ENCODE peak calls at places on chromosomes 7 and 10, in eight cellular contexts. Q is GM23338, R is hepatocyte, D is PC-3, W is HCT116, V is neural progenitor cell, I is OCI-LY7, X is SK-N-SH. T is an unnamed sample.

GRCh38 chr7:129240119-129240815 is 15.4 kb downstream of the AHCYL2 start:
- DNase-seq in D (no peak), V (peak; percentile 16), I (no peak), W (no peak), X (no peak), Q (no peak), R (no peak), T (no peak)

GRCh38 chr7:7323352-7323751 is 141.0 kb downstream of the C1GALT1 start:
- DNase-seq in W (no peak), X (no peak), D (peak; percentile 21), Q (no peak), R (no peak), V (no peak), I (no peak), T (no peak)

GRCh38 chr10:31126593-31126992 is 94.9 kb upstream of the ZNF438 start:
- DNase-seq in W (no peak), R (no peak), I (no peak), V (no peak), Q (no peak), X (no peak), D (no peak), T (no peak)

GRCh38 chr10:13099144-13099665 is 758 bp upstream of the OPTN start:
- DNase-seq in Q (peak; percentile 93), D (peak; percentile 35), V (peak; percentile 87), R (peak; percentile 84), I (peak; percentile 50), X (peak; percentile 74), W (peak; percentile 54), T (peak; percentile 68)

GRCh38 chr7:30927559-30927958 is 15.9 kb downstream of the AQP1 start:
- DNase-seq in D (no peak), X (peak; percentile 6), W (no peak), Q (no peak), R (no peak), V (no peak), I (no peak), T (no peak)

GRCh38 chr10:70374775-70375614 is 7.4 kb downstream of the LRRC20 start:
- DNase-seq in W (no peak), Q (no peak), V (no peak), D (no peak), I (no peak), X (no peak), R (no peak), T (no peak)

GRCh38 chr7:132185150-132185549 is 391.1 kb downstream of the PLXNA4 start:
- DNase-seq in W (no peak), V (no peak), D (no peak), X (no peak), R (no peak), Q (no peak), I (no peak), T (no peak)

GRCh38 chr10:51789903-51790302 is 90.5 kb upstream of the CSTF2T start:
- DNase-seq in Q (no peak), X (no peak), D (no peak), R (no peak), W (no peak), V (no peak), I (no peak), T (no peak)

GRCh38 chr10:62082729-62083412 is 181.4 kb downstream of the ARID5B start:
- DNase-seq in W (no peak), R (no peak), Q (no peak), V (no peak), X (no peak), D (peak; percentile 69), I (peak; percentile 73), T (no peak)

GRCh38 chr10:21523557-21524008 is 1.9 kb downstream of the SKIDA1 start:
- DNase-seq in W (no peak), I (no peak), X (no peak), D (no peak), Q (no peak), V (peak; percentile 63), R (peak; percentile 60), T (no peak)

GRCh38 chr7:150992051-150992640 is 1.3 kb downstream of the NOS3 start:
- DNase-seq in Q (no peak), D (no peak), X (peak; percentile 17), W (no peak), R (no peak), V (no peak), I (no peak), T (no peak)

GRCh38 chr10:63666836-63667383 is 145.7 kb downstream of the REEP3 start:
- DNase-seq in R (no peak), W (no peak), D (peak; percentile 96), I (no peak), V (no peak), X (no peak), Q (no peak), T (no peak)

GRCh38 chr7:69922011-69922803 is 323.9 kb downstream of the AUTS2 start:
- DNase-seq in W (no peak), V (no peak), X (no peak), I (no peak), Q (no peak), D (no peak), R (peak; percentile 50), T (no peak)

GRCh38 chr10:87733081-87733480 is 73.4 kb downstream of the PAPSS2 start:
- DNase-seq in Q (no peak), I (no peak), R (no peak), V (no peak), D (no peak), X (no peak), W (no peak), T (no peak)

GRCh38 chr7:106018566-106019338 is 55.7 kb downstream of the CDHR3 start:
- DNase-seq in X (no peak), Q (no peak), D (no peak), I (no peak), R (no peak), W (no peak), V (no peak), T (no peak)

GRCh38 chr7:124919841-124920240 is 9.8 kb downstream of the POT1 start:
- DNase-seq in D (peak; percentile 47), V (no peak), R (no peak), I (no peak), W (no peak), X (no peak), Q (no peak), T (no peak)

GRCh38 chr10:127424594-127425264 is 124.4 kb upstream of the NPS start:
- DNase-seq in R (no peak), X (peak; percentile 80), D (no peak), W (no peak), V (no peak), Q (no peak), I (no peak), T (no peak)

GRCh38 chr7:107972075-107972482 is 30.9 kb downstream of the LAMB1 start:
- DNase-seq in I (no peak), X (peak; percentile 50), Q (no peak), W (no peak), V (no peak), D (no peak), R (peak; percentile 71), T (no peak)

DNA sequence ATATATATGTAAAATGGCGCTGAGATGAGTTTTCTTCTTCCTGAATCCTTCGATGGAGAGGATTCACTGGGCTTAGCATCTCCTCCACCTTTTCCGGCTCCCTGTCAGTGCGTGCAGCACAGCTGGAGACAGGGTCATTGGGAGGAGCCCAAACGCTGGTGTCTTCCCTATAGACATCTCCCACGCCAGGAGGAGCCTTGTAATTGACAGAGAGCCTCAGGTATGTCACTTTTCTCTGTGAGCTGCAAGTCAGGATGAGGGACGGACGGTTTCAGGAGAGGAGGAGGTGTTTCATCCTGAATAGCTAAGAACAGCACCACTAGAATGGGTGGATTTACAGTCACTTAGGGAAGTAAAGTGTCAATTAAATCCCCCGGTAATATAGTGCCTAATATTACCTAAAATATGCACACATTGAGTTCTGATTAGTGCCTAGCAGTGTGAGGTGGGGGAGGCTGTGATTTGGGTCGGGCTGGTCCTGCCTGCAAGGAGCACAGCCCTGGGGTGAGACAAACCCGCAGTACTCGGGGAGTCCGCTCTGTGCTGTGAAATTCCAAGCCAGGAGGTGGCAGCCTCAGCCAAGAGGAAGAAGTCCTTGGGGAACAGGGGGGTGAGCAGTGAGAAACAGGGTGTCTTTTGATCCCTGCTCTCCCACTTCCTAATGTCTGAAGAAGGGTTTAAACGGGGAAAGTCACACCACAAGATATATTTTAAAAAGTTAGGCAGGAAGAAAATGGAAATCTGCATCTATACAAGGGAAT is 28.2 kb downstream of the IL15RA start:
- DNase-seq in R (peak; percentile 57), V (peak; percentile 71), Q (peak; percentile 86), I (peak; percentile 61), W (peak; percentile 32), X (peak; percentile 65), D (peak; percentile 54), T (no peak)
- TF ChIP-seq EZH2phosphoT487 in R (no peak), V (no peak), Q (no peak), I (no peak), W (no peak), X (no peak), D (no peak), T (no peak)

DNA sequence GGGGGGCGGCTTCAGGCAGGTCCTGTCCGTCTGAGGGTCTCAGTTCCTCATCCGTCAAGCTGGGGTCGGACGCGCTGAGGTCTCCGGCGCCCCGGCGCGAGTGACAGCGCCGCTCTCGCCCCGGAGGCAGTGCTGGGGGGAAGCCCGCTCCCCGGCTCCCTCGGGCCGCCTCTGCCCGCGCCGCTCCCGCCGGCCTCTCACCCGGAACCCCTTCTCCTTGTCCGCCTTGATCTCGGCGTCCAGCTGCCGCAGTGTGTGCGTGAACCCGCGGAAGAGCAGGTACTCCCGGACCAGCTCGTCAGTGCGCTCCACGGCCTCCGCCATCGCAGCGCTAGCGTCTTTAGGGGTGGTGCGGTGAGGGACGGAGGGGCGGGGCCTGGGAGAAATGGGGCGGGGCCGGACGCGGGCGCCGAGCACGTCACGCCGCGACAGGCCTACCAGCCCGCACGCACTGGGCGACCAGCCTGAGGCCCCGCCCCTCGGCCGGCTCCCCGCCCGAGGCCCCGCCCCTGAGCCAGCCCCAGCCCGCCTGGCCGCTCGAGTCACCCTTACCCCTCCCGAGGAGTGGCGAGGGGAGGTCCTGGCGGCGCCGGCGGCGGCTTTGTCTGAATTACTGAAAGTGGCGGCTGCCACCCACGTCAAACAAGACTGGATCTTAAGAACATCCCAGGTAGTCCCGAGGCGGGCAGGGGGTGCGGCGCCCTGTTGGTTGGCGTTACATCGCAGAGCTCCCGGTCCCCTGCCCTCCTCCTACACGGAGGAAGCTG is at the start of gene WDR91:
- DNase-seq in D (peak; percentile 91), V (peak; percentile 97), Q (peak; percentile 93), I (peak; percentile 93), X (peak; percentile 100), W (peak; percentile 69), R (peak; percentile 98), T (peak; percentile 97)
- TF ChIP-seq CTCF in D (peak; percentile 28), V (peak; percentile 22), Q (no peak), I (peak; percentile 51), X (peak; percentile 33), W (no peak), R (peak; percentile 13), T (peak; percentile 16)

GRCh38 chr7:2639151-2639993 is 7.6 kb downstream of the TTYH3 start:
- DNase-seq in D (no peak), V (no peak), Q (no peak), I (no peak), W (no peak), X (no peak), R (no peak), T (no peak)
- H3K4me1 ChIP-seq in D (no peaks in the 10 kb centered on the region), V (peaks cover 7% of the 10 kb centered on the region), Q (peaks cover 15% of the 10 kb centered on the region), I (peaks cover 48% of the 10 kb centered on the region), W (peaks cover 11% of the 10 kb centered on the region), X (peaks cover 91% of the 10 kb centered on the region), R (peaks cover 72% of the 10 kb centered on the region), T (no peaks in the 10 kb centered on the region)

DNA sequence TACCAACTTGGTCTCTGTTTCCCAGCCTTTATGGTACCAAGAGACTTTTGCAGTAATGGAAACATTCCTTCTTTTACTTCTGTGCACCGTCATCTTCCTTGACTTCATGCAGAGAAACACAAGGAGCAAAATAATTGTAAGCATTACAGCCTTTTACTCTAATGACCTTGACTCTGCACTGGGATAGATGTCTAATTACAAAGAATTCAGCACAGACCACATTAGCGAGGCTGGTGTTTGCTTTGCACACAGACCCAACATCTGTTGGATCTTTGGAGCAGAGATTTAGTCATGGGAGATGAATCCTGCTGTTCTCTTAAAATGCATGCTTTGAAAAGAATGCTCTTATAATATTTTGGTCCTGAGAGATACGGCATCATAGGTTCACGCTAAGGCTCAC is 261.6 kb downstream of the TWIST1 start:
- DNase-seq in I (no peak), Q (no peak), D (no peak), X (no peak), W (no peak), V (no peak), R (no peak), T (no peak)
- TF ChIP-seq EZH2phosphoT487 in I (no peak), Q (no peak), D (no peak), X (no peak), W (no peak), V (no peak), R (no peak), T (no peak)